ENCODE peak calls at places on chromosomes 1 and 21, in four cellular contexts. Q is WERI-Rb-1; R is activated CD4-positive, alpha-beta T cell treated with anti-CD3 and anti-CD28 coated beads, Interleukin-2, amount 10 ng/mL, durations not matched to agents 7 days and 5 days; U is non-pigmented ciliary epithelial cell. E is an unnamed sample.

GRCh38 chr21:23686737-23687136 is 1920.5 kb downstream of the MRPL39 start:
- DNase-seq in Q (no peak), R (no peak), U (no peak), E (no peak)

GRCh38 chr1:17611991-17612390 is 72.5 kb downstream of the ARHGEF10L start:
- DNase-seq in Q (no peak), R (no peak), U (no peak), E (no peak)

GRCh38 chr1:244603498-244603897 is 49.4 kb upstream of the DESI2 start:
- DNase-seq in Q (no peak), R (peak), U (no peak), E (peak)

GRCh38 chr1:58249371-58249728 is 297.2 kb downstream of the OMA1 start:
- DNase-seq in Q (no peak), R (no peak), U (no peak), E (no peak)

GRCh38 chr21:46543306-46543705 is 61.6 kb downstream of the S100B start:
- DNase-seq in Q (no peak), R (no peak), U (no peak), E (no peak)

GRCh38 chr1:12486401-12487005 is 131.5 kb downstream of the DHRS3 start:
- DNase-seq in Q (peak), R (no peak), U (no peak), E (no peak)

GRCh38 chr1:47824721-47825120 is 172.5 kb downstream of the TRABD2B start:
- DNase-seq in Q (no peak), R (no peak), U (no peak), E (no peak)

GRCh38 chr21:38848187-38848609 is 42.5 kb downstream of the ETS2 start:
- DNase-seq in Q (no peak), R (no peak), U (no peak), E (no peak)

GRCh38 chr1:156119503-156120209 is 5.1 kb downstream of the LMNA start:
- DNase-seq in Q (peak), R (no peak), U (no peak), E (no peak)

GRCh38 chr21:31731112-31731801 is 661 bp downstream of the SCAF4 start:
- DNase-seq in Q (peak), R (peak), U (no peak), E (no peak)

GRCh38 chr1:100360790-100361232 is 8.5 kb downstream of the CDC14A start:
- DNase-seq in Q (no peak), R (no peak), U (peak), E (no peak)

GRCh38 chr1:228150021-228150457 is 309 bp downstream of the GJC2 start:
- DNase-seq in Q (no peak), R (no peak), U (no peak), E (no peak)

GRCh38 chr21:29145354-29145782 is 14.9 kb downstream of the MAP3K7CL start:
- DNase-seq in Q (no peak), R (peak), U (peak), E (peak)

GRCh38 chr1:113934511-113935055 is 5.5 kb downstream of the HIPK1 start:
- DNase-seq in Q (no peak), R (no peak), U (no peak), E (no peak)

GRCh38 chr1:209207701-209208286 is 375.7 kb upstream of the CAMK1G start:
- DNase-seq in Q (peak), R (no peak), U (no peak), E (peak)

GRCh38 chr1:15352122-15352957 is 57.3 kb upstream of the EFHD2 start:
- DNase-seq in Q (no peak), R (peak), U (no peak), E (peak)

GRCh38 chr1:30818568-30819243 is 61.1 kb upstream of the LAPTM5 start:
- DNase-seq in Q (peak), R (no peak), U (no peak), E (no peak)

GRCh38 chr1:6041432-6042062 is 4.1 kb upstream of the KCNAB2 start:
- DNase-seq in Q (peak), R (no peak), U (no peak), E (no peak)

GRCh38 chr1:15080328-15081033 is 73.1 kb upstream of the TMEM51 start:
- DNase-seq in Q (no peak), R (no peak), U (no peak), E (no peak)

GRCh38 chr1:47703981-47704596 is 266.2 kb downstream of the FOXD2 start:
- DNase-seq in Q (no peak), R (no peak), U (no peak), E (peak)

GRCh38 chr1:8211620-8212442 is 106.1 kb upstream of the SLC45A1 start:
- DNase-seq in Q (no peak), R (peak), U (peak), E (peak)

GRCh38 chr1:183245366-183245765 is 59.3 kb downstream of the LAMC2 start:
- DNase-seq in Q (no peak), R (no peak), U (no peak), E (no peak)

GRCh38 chr1:61277129-61277801 is 194.9 kb downstream of the NFIA start:
- DNase-seq in Q (no peak), R (no peak), U (no peak), E (no peak)

GRCh38 chr1:201026746-201027145 is 3.2 kb upstream of the KIF21B start:
- DNase-seq in Q (peak), R (no peak), U (no peak), E (no peak)

GRCh38 chr1:59574085-59574484 is 240.7 kb upstream of the HOOK1 start:
- DNase-seq in Q (no peak), R (no peak), U (no peak), E (peak)

GRCh38 chr1:202210969-202211368 is 17.4 kb downstream of the LGR6 start:
- DNase-seq in Q (no peak), R (no peak), U (no peak), E (no peak)

GRCh38 chr1:24849653-24850295 is 80.3 kb downstream of the RUNX3 start:
- DNase-seq in Q (peak), R (peak), U (no peak), E (no peak)

GRCh38 chr1:924619-925323 is 1.0 kb downstream of the SAMD11 start:
- DNase-seq in Q (peak), R (no peak), U (no peak), E (no peak)

GRCh38 chr1:206472454-206472853 is 2.2 kb downstream of the IKBKE start:
- DNase-seq in Q (no peak), R (peak), U (peak), E (no peak)

GRCh38 chr21:31117046-31117916 is 79.0 kb upstream of the KRTAP19-8 start:
- DNase-seq in Q (no peak), R (no peak), U (peak), E (no peak)

GRCh38 chr1:44655609-44656008 is 18.7 kb downstream of the TMEM53 start:
- DNase-seq in Q (peak), R (no peak), U (no peak), E (no peak)

GRCh38 chr1:19484338-19484792 is 974 bp downstream of the CAPZB start:
- DNase-seq in Q (no peak), R (peak), U (no peak), E (no peak)

E was measured in HFF-Myc.